ENCODE peak calls at places on chromosome 18, in seven cellular contexts. One of them, this sample, is unnamed.
A peak's percentile ranks its signal among the peaks of the same experiment; 100 is the strongest.

GRCh38 chr18:58829263-58829662 is 35.4 kb upstream of the ZNF532 start:
- DNase-seq in psoas muscle: no peak
- DNase-seq in astrocyte: peak; percentile 63
- DNase-seq in B cell: no peak
- DNase-seq in heart right ventricle: no peak
- DNase-seq in cardiac fibroblast: peak; percentile 25
- DNase-seq in fibroblast of lung: peak; percentile 74
- DNase-seq in this sample: no peak

GRCh38 chr18:3217930-3218647 is 1.7 kb downstream of the MYOM1 start:
- DNase-seq in psoas muscle: no peak
- DNase-seq in astrocyte: no peak
- DNase-seq in B cell: no peak
- DNase-seq in heart right ventricle: no peak
- DNase-seq in cardiac fibroblast: peak; percentile 26
- DNase-seq in fibroblast of lung: no peak
- DNase-seq in this sample: no peak

GRCh38 chr18:62953663-62954062 is 238.3 kb downstream of the PHLPP1 start:
- DNase-seq in psoas muscle: no peak
- DNase-seq in astrocyte: no peak
- DNase-seq in B cell: no peak
- DNase-seq in heart right ventricle: no peak
- DNase-seq in cardiac fibroblast: no peak
- DNase-seq in fibroblast of lung: no peak
- DNase-seq in this sample: no peak

GRCh38 chr18:3704556-3705162 is 254.7 kb downstream of the TGIF1 start:
- DNase-seq in psoas muscle: no peak
- DNase-seq in astrocyte: peak; percentile 44
- DNase-seq in B cell: no peak
- DNase-seq in heart right ventricle: no peak
- DNase-seq in cardiac fibroblast: peak; percentile 36
- DNase-seq in fibroblast of lung: peak; percentile 59
- DNase-seq in this sample: no peak

GRCh38 chr18:13477147-13477683 is 249.1 kb downstream of the FAM210A start:
- DNase-seq in psoas muscle: no peak
- DNase-seq in astrocyte: no peak
- DNase-seq in B cell: no peak
- DNase-seq in heart right ventricle: no peak
- DNase-seq in cardiac fibroblast: no peak
- DNase-seq in fibroblast of lung: no peak
- DNase-seq in this sample: no peak

GRCh38 chr18:32956591-32957310 is 183.9 kb upstream of the KLHL14 start:
- DNase-seq in psoas muscle: no peak
- DNase-seq in astrocyte: peak; percentile 71
- DNase-seq in B cell: no peak
- DNase-seq in heart right ventricle: no peak
- DNase-seq in cardiac fibroblast: peak; percentile 62
- DNase-seq in fibroblast of lung: peak; percentile 80
- DNase-seq in this sample: no peak

GRCh38 chr18:49717617-49718016 is 95.7 kb downstream of the ACAA2 start:
- DNase-seq in psoas muscle: no peak
- DNase-seq in astrocyte: no peak
- DNase-seq in B cell: no peak
- DNase-seq in heart right ventricle: no peak
- DNase-seq in cardiac fibroblast: no peak
- DNase-seq in fibroblast of lung: no peak
- DNase-seq in this sample: no peak

GRCh38 chr18:63440219-63440618 is 17.9 kb upstream of the VPS4B start:
- DNase-seq in psoas muscle: peak; percentile 84
- DNase-seq in astrocyte: no peak
- DNase-seq in B cell: no peak
- DNase-seq in heart right ventricle: peak; percentile 27
- DNase-seq in cardiac fibroblast: peak; percentile 28
- DNase-seq in fibroblast of lung: no peak
- DNase-seq in this sample: peak; percentile 73

GRCh38 chr18:25244170-25244569 is 107.8 kb downstream of the ZNF521 start:
- DNase-seq in psoas muscle: no peak
- DNase-seq in astrocyte: no peak
- DNase-seq in B cell: no peak
- DNase-seq in heart right ventricle: no peak
- DNase-seq in cardiac fibroblast: no peak
- DNase-seq in fibroblast of lung: no peak
- DNase-seq in this sample: no peak

GRCh38 chr18:5417342-5417741 is 121.8 kb upstream of the ZBTB14 start:
- DNase-seq in psoas muscle: no peak
- DNase-seq in astrocyte: no peak
- DNase-seq in B cell: no peak
- DNase-seq in heart right ventricle: no peak
- DNase-seq in cardiac fibroblast: peak; percentile 34
- DNase-seq in fibroblast of lung: peak; percentile 2
- DNase-seq in this sample: no peak

GRCh38 chr18:7417742-7418141 is 149.4 kb upstream of the PTPRM start:
- DNase-seq in psoas muscle: no peak
- DNase-seq in astrocyte: peak; percentile 44
- DNase-seq in B cell: no peak
- DNase-seq in heart right ventricle: no peak
- DNase-seq in cardiac fibroblast: peak; percentile 22
- DNase-seq in fibroblast of lung: peak; percentile 59
- DNase-seq in this sample: no peak

GRCh38 chr18:22683196-22683676 is 249.9 kb upstream of the RBBP8 start:
- DNase-seq in psoas muscle: no peak
- DNase-seq in astrocyte: peak; percentile 96
- DNase-seq in B cell: no peak
- DNase-seq in heart right ventricle: peak; percentile 34
- DNase-seq in cardiac fibroblast: peak; percentile 78
- DNase-seq in fibroblast of lung: peak; percentile 97
- DNase-seq in this sample: peak; percentile 65

GRCh38 chr18:23189768-23190661 is 54.7 kb downstream of the CABLES1 start:
- DNase-seq in psoas muscle: no peak
- DNase-seq in astrocyte: no peak
- DNase-seq in B cell: no peak
- DNase-seq in heart right ventricle: no peak
- DNase-seq in cardiac fibroblast: no peak
- DNase-seq in fibroblast of lung: no peak
- DNase-seq in this sample: no peak

GRCh38 chr18:33805592-33805991 is 227.6 kb downstream of the ASXL3 start:
- DNase-seq in psoas muscle: no peak
- DNase-seq in astrocyte: no peak
- DNase-seq in B cell: no peak
- DNase-seq in heart right ventricle: no peak
- DNase-seq in cardiac fibroblast: no peak
- DNase-seq in fibroblast of lung: no peak
- DNase-seq in this sample: no peak

GRCh38 chr18:65259403-65259802 is 491.4 kb upstream of the CDH7 start:
- DNase-seq in psoas muscle: no peak
- DNase-seq in astrocyte: no peak
- DNase-seq in B cell: no peak
- DNase-seq in heart right ventricle: no peak
- DNase-seq in cardiac fibroblast: no peak
- DNase-seq in fibroblast of lung: no peak
- DNase-seq in this sample: no peak

GRCh38 chr18:64720781-64721464 is 572.0 kb upstream of the LINC00305 start:
- DNase-seq in psoas muscle: no peak
- DNase-seq in astrocyte: no peak
- DNase-seq in B cell: no peak
- DNase-seq in heart right ventricle: no peak
- DNase-seq in cardiac fibroblast: no peak
- DNase-seq in fibroblast of lung: no peak
- DNase-seq in this sample: no peak

GRCh38 chr18:2918761-2919550 is 72.2 kb downstream of the EMILIN2 start:
- DNase-seq in psoas muscle: no peak
- DNase-seq in astrocyte: no peak
- DNase-seq in B cell: no peak
- DNase-seq in heart right ventricle: no peak
- DNase-seq in cardiac fibroblast: no peak
- DNase-seq in fibroblast of lung: no peak
- DNase-seq in this sample: peak; percentile 43

GRCh38 chr18:46174317-46175039 is 70.3 kb downstream of the HAUS1 start:
- DNase-seq in psoas muscle: peak; percentile 85
- DNase-seq in astrocyte: peak; percentile 23
- DNase-seq in B cell: peak; percentile 49
- DNase-seq in heart right ventricle: peak; percentile 30
- DNase-seq in cardiac fibroblast: peak; percentile 39
- DNase-seq in fibroblast of lung: peak; percentile 45
- DNase-seq in this sample: no peak

GRCh38 chr18:23870963-23871362 is 143.6 kb upstream of the TTC39C start:
- DNase-seq in psoas muscle: no peak
- DNase-seq in astrocyte: no peak
- DNase-seq in B cell: no peak
- DNase-seq in heart right ventricle: no peak
- DNase-seq in cardiac fibroblast: no peak
- DNase-seq in fibroblast of lung: no peak
- DNase-seq in this sample: no peak

GRCh38 chr18:50632895-50633515 is 73.1 kb downstream of the MAPK4 start:
- DNase-seq in psoas muscle: no peak
- DNase-seq in astrocyte: no peak
- DNase-seq in B cell: no peak
- DNase-seq in heart right ventricle: no peak
- DNase-seq in cardiac fibroblast: no peak
- DNase-seq in fibroblast of lung: no peak
- DNase-seq in this sample: no peak

GRCh38 chr18:79640875-79641274 is 38.7 kb upstream of the CTDP1 start:
- DNase-seq in psoas muscle: no peak
- DNase-seq in astrocyte: no peak
- DNase-seq in B cell: no peak
- DNase-seq in heart right ventricle: no peak
- DNase-seq in cardiac fibroblast: no peak
- DNase-seq in fibroblast of lung: no peak
- DNase-seq in this sample: no peak

GRCh38 chr18:4060427-4061281 is 394.5 kb downstream of the DLGAP1 start:
- DNase-seq in psoas muscle: no peak
- DNase-seq in astrocyte: no peak
- DNase-seq in B cell: no peak
- DNase-seq in heart right ventricle: no peak
- DNase-seq in cardiac fibroblast: no peak
- DNase-seq in fibroblast of lung: no peak
- DNase-seq in this sample: no peak

DNA sequence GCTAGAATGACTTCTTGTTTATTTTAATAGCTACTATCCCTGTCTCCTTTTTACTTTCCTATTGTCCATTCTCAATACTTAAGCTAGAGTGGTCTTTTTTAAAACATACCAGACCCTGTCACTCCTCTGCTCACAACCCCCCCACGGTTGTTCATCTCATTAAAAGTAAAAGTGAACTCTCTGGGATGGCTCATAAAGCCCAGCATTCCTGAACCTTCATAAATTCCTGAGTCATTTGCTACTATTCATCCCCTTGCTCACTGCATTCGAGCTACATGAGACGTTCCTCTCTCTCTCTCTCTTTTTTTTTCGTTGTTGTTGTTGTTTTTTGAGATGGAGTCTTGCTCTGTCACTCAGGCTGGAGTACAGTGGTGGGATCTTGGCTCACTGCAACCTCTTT is 148.7 kb upstream of the DSEL start:
- DNase-seq in psoas muscle: no peak
- DNase-seq in astrocyte: peak; percentile 55
- DNase-seq in B cell: no peak
- DNase-seq in heart right ventricle: no peak
- DNase-seq in cardiac fibroblast: peak; percentile 10
- DNase-seq in fibroblast of lung: peak; percentile 72
- DNase-seq in this sample: no peak
- TF ChIP-seq CTCF in psoas muscle: no peak
- TF ChIP-seq CTCF in astrocyte: no peak
- TF ChIP-seq CTCF in B cell: no peak
- TF ChIP-seq CTCF in heart right ventricle: no peak
- TF ChIP-seq CTCF in cardiac fibroblast: no peak
- TF ChIP-seq CTCF in fibroblast of lung: no peak
- TF ChIP-seq CTCF in this sample: no peak

GRCh38 chr18:47577520-47577919 is 326.1 kb upstream of the SKOR2 start:
- DNase-seq in psoas muscle: no peak
- DNase-seq in astrocyte: no peak
- DNase-seq in B cell: no peak
- DNase-seq in heart right ventricle: no peak
- DNase-seq in cardiac fibroblast: no peak
- DNase-seq in fibroblast of lung: no peak
- DNase-seq in this sample: no peak

GRCh38 chr18:47574966-47575365 is 323.5 kb upstream of the SKOR2 start:
- DNase-seq in psoas muscle: no peak
- DNase-seq in astrocyte: no peak
- DNase-seq in B cell: no peak
- DNase-seq in heart right ventricle: no peak
- DNase-seq in cardiac fibroblast: no peak
- DNase-seq in fibroblast of lung: no peak
- DNase-seq in this sample: no peak
- TF ChIP-seq CTCF in psoas muscle: no peak
- TF ChIP-seq CTCF in astrocyte: no peak
- TF ChIP-seq CTCF in B cell: no peak
- TF ChIP-seq CTCF in heart right ventricle: no peak
- TF ChIP-seq CTCF in cardiac fibroblast: no peak
- TF ChIP-seq CTCF in fibroblast of lung: no peak
- TF ChIP-seq CTCF in this sample: no peak

GRCh38 chr18:8895987-8896619 is 190.7 kb downstream of the MTCL1 start:
- DNase-seq in psoas muscle: no peak
- DNase-seq in astrocyte: peak; percentile 86
- DNase-seq in B cell: no peak
- DNase-seq in heart right ventricle: no peak
- DNase-seq in cardiac fibroblast: peak; percentile 80
- DNase-seq in fibroblast of lung: peak; percentile 89
- DNase-seq in this sample: no peak

GRCh38 chr18:8900552-8900951 is 195.2 kb downstream of the MTCL1 start:
- DNase-seq in psoas muscle: no peak
- DNase-seq in astrocyte: no peak
- DNase-seq in B cell: no peak
- DNase-seq in heart right ventricle: no peak
- DNase-seq in cardiac fibroblast: no peak
- DNase-seq in fibroblast of lung: no peak
- DNase-seq in this sample: no peak

GRCh38 chr18:8904316-8904715 is 198.2 kb upstream of the NDUFV2 start:
- DNase-seq in psoas muscle: no peak
- DNase-seq in astrocyte: no peak
- DNase-seq in B cell: no peak
- DNase-seq in heart right ventricle: no peak
- DNase-seq in cardiac fibroblast: no peak
- DNase-seq in fibroblast of lung: no peak
- DNase-seq in this sample: no peak

GRCh38 chr18:8898990-8899389 is 193.6 kb downstream of the MTCL1 start:
- DNase-seq in psoas muscle: no peak
- DNase-seq in astrocyte: peak; percentile 25
- DNase-seq in B cell: no peak
- DNase-seq in heart right ventricle: no peak
- DNase-seq in cardiac fibroblast: peak; percentile 5
- DNase-seq in fibroblast of lung: peak; percentile 45
- DNase-seq in this sample: no peak

DNA sequence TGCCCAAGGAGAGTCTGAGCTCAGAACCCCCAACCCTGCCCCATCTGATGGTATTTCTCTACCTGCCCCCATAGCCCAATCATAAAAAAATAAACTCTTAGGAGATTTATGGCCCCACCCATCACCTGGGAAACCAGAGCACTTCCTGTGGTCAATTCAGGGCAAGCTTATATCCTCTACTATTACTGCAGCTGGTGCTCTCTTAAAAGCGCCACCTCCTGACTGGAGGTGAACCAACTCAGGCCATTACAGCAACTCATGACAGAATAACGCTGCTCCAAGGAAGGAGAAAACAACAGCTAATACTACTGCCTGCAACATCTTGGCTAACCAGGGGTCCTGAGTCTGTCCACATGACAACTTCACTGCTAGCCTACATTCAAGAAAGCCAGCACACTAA is 195.7 kb downstream of the MTCL1 start:
- DNase-seq in psoas muscle: no peak
- DNase-seq in astrocyte: no peak
- DNase-seq in B cell: no peak
- DNase-seq in heart right ventricle: no peak
- DNase-seq in cardiac fibroblast: no peak
- DNase-seq in fibroblast of lung: no peak
- DNase-seq in this sample: no peak
- TF ChIP-seq CTCF in psoas muscle: no peak
- TF ChIP-seq CTCF in astrocyte: no peak
- TF ChIP-seq CTCF in B cell: no peak
- TF ChIP-seq CTCF in heart right ventricle: no peak
- TF ChIP-seq CTCF in cardiac fibroblast: no peak
- TF ChIP-seq CTCF in fibroblast of lung: no peak
- TF ChIP-seq CTCF in this sample: no peak

GRCh38 chr18:11309172-11309571 is 159.8 kb upstream of the PIEZO2 start:
- DNase-seq in psoas muscle: no peak
- DNase-seq in astrocyte: no peak
- DNase-seq in B cell: no peak
- DNase-seq in heart right ventricle: no peak
- DNase-seq in cardiac fibroblast: peak; percentile 40
- DNase-seq in fibroblast of lung: no peak
- DNase-seq in this sample: no peak
- TF ChIP-seq CTCF in psoas muscle: no peak
- TF ChIP-seq CTCF in astrocyte: peak; percentile 9
- TF ChIP-seq CTCF in B cell: no peak
- TF ChIP-seq CTCF in heart right ventricle: no peak
- TF ChIP-seq CTCF in cardiac fibroblast: peak; percentile 13
- TF ChIP-seq CTCF in fibroblast of lung: no peak
- TF ChIP-seq CTCF in this sample: no peak

This sample was measured in right atrium auricular region.